ENCODE peak calls at places on chromosomes 1 and 21, in seven cellular contexts. One of them, this sample, is unnamed.

GRCh38 chr1:45620588-45621500 is 3.0 kb downstream of the CCDC17 start:
- DNase-seq in pancreas: no peak
- DNase-seq in RKO: no peak
- DNase-seq in DMS153: no peak
- DNase-seq in GM23248: no peak
- DNase-seq in epithelial cell of proximal tubule: no peak
- DNase-seq in iPS-NIHi11: peak; percentile 25
- DNase-seq in this sample: no peak

GRCh38 chr1:221435510-221435909 is 306.4 kb downstream of the DUSP10 start:
- DNase-seq in pancreas: no peak
- DNase-seq in RKO: peak; percentile 70
- DNase-seq in DMS153: peak; percentile 65
- DNase-seq in GM23248: peak; percentile 78
- DNase-seq in epithelial cell of proximal tubule: no peak
- DNase-seq in iPS-NIHi11: peak; percentile 53
- DNase-seq in this sample: peak; percentile 10

GRCh38 chr1:185646202-185646683 is 87.9 kb upstream of the HMCN1 start:
- DNase-seq in pancreas: no peak
- DNase-seq in RKO: peak; percentile 79
- DNase-seq in DMS153: peak; percentile 90
- DNase-seq in GM23248: peak; percentile 97
- DNase-seq in epithelial cell of proximal tubule: peak; percentile 100
- DNase-seq in iPS-NIHi11: peak; percentile 76
- DNase-seq in this sample: peak; percentile 86

GRCh38 chr1:151611288-151611790 is 511 bp upstream of the SNX27 start:
- DNase-seq in pancreas: no peak
- DNase-seq in RKO: peak; percentile 53
- DNase-seq in DMS153: no peak
- DNase-seq in GM23248: peak; percentile 86
- DNase-seq in epithelial cell of proximal tubule: peak; percentile 59
- DNase-seq in iPS-NIHi11: no peak
- DNase-seq in this sample: no peak

GRCh38 chr1:199226163-199226562 is 587.3 kb downstream of the PTPRC start:
- DNase-seq in pancreas: no peak
- DNase-seq in RKO: peak; percentile 85
- DNase-seq in DMS153: no peak
- DNase-seq in GM23248: peak; percentile 65
- DNase-seq in epithelial cell of proximal tubule: no peak
- DNase-seq in iPS-NIHi11: no peak
- DNase-seq in this sample: no peak

GRCh38 chr1:227541796-227542152 is 21.6 kb upstream of the ZNF678 start:
- DNase-seq in pancreas: no peak
- DNase-seq in RKO: no peak
- DNase-seq in DMS153: no peak
- DNase-seq in GM23248: no peak
- DNase-seq in epithelial cell of proximal tubule: no peak
- DNase-seq in iPS-NIHi11: peak; percentile 33
- DNase-seq in this sample: no peak

GRCh38 chr1:27176323-27176722 is 21.4 kb upstream of the SLC9A1 start:
- DNase-seq in pancreas: no peak
- DNase-seq in RKO: no peak
- DNase-seq in DMS153: no peak
- DNase-seq in GM23248: no peak
- DNase-seq in epithelial cell of proximal tubule: no peak
- DNase-seq in iPS-NIHi11: no peak
- DNase-seq in this sample: no peak

GRCh38 chr1:9865745-9866144 is 42.0 kb upstream of the CLSTN1 start:
- DNase-seq in pancreas: no peak
- DNase-seq in RKO: no peak
- DNase-seq in DMS153: no peak
- DNase-seq in GM23248: no peak
- DNase-seq in epithelial cell of proximal tubule: no peak
- DNase-seq in iPS-NIHi11: no peak
- DNase-seq in this sample: no peak

GRCh38 chr1:38127432-38127831 is 80.8 kb upstream of the POU3F1 start:
- DNase-seq in pancreas: no peak
- DNase-seq in RKO: no peak
- DNase-seq in DMS153: no peak
- DNase-seq in GM23248: peak; percentile 59
- DNase-seq in epithelial cell of proximal tubule: no peak
- DNase-seq in iPS-NIHi11: no peak
- DNase-seq in this sample: no peak

GRCh38 chr1:212727386-212728181 is 27.9 kb upstream of the BATF3 start:
- DNase-seq in pancreas: no peak
- DNase-seq in RKO: no peak
- DNase-seq in DMS153: no peak
- DNase-seq in GM23248: peak; percentile 88
- DNase-seq in epithelial cell of proximal tubule: peak; percentile 32
- DNase-seq in iPS-NIHi11: no peak
- DNase-seq in this sample: no peak

GRCh38 chr21:39137248-39138186 is 45.7 kb downstream of the PSMG1 start:
- DNase-seq in pancreas: no peak
- DNase-seq in RKO: peak; percentile 6
- DNase-seq in DMS153: peak; percentile 27
- DNase-seq in GM23248: peak; percentile 61
- DNase-seq in epithelial cell of proximal tubule: no peak
- DNase-seq in iPS-NIHi11: peak; percentile 64
- DNase-seq in this sample: no peak

GRCh38 chr1:209720826-209721225 is 16.2 kb downstream of the HSD11B1 start:
- DNase-seq in pancreas: no peak
- DNase-seq in RKO: no peak
- DNase-seq in DMS153: no peak
- DNase-seq in GM23248: no peak
- DNase-seq in epithelial cell of proximal tubule: no peak
- DNase-seq in iPS-NIHi11: no peak
- DNase-seq in this sample: no peak

GRCh38 chr1:185244015-185244747 is 72.9 kb downstream of the IVNS1ABP start:
- DNase-seq in pancreas: no peak
- DNase-seq in RKO: peak; percentile 84
- DNase-seq in DMS153: no peak
- DNase-seq in GM23248: peak; percentile 85
- DNase-seq in epithelial cell of proximal tubule: peak; percentile 19
- DNase-seq in iPS-NIHi11: no peak
- DNase-seq in this sample: no peak

GRCh38 chr1:79006564-79006963 is at the start of gene ADGRL4:
- DNase-seq in pancreas: peak; percentile 57
- DNase-seq in RKO: no peak
- DNase-seq in DMS153: no peak
- DNase-seq in GM23248: peak; percentile 73
- DNase-seq in epithelial cell of proximal tubule: no peak
- DNase-seq in iPS-NIHi11: peak; percentile 75
- DNase-seq in this sample: no peak

GRCh38 chr1:227372662-227373061 is 54.4 kb upstream of the CDC42BPA start:
- DNase-seq in pancreas: no peak
- DNase-seq in RKO: no peak
- DNase-seq in DMS153: peak; percentile 89
- DNase-seq in GM23248: peak; percentile 68
- DNase-seq in epithelial cell of proximal tubule: no peak
- DNase-seq in iPS-NIHi11: no peak
- DNase-seq in this sample: peak; percentile 80

GRCh38 chr1:5644281-5645134 is 347.7 kb downstream of the NPHP4 start:
- DNase-seq in pancreas: peak; percentile 30
- DNase-seq in RKO: no peak
- DNase-seq in DMS153: no peak
- DNase-seq in GM23248: no peak
- DNase-seq in epithelial cell of proximal tubule: no peak
- DNase-seq in iPS-NIHi11: no peak
- DNase-seq in this sample: no peak

GRCh38 chr1:232988572-232989040 is 38.2 kb downstream of the NTPCR start:
- DNase-seq in pancreas: no peak
- DNase-seq in RKO: no peak
- DNase-seq in DMS153: no peak
- DNase-seq in GM23248: peak; percentile 65
- DNase-seq in epithelial cell of proximal tubule: no peak
- DNase-seq in iPS-NIHi11: no peak
- DNase-seq in this sample: peak; percentile 15

GRCh38 chr1:151193856-151194255 is 3.9 kb upstream of the VPS72 start:
- DNase-seq in pancreas: no peak
- DNase-seq in RKO: peak; percentile 38
- DNase-seq in DMS153: no peak
- DNase-seq in GM23248: peak; percentile 32
- DNase-seq in epithelial cell of proximal tubule: no peak
- DNase-seq in iPS-NIHi11: no peak
- DNase-seq in this sample: no peak

GRCh38 chr21:45583831-45584509 is 41.7 kb upstream of the SLC19A1 start:
- DNase-seq in pancreas: peak; percentile 17
- DNase-seq in RKO: no peak
- DNase-seq in DMS153: no peak
- DNase-seq in GM23248: no peak
- DNase-seq in epithelial cell of proximal tubule: no peak
- DNase-seq in iPS-NIHi11: no peak
- DNase-seq in this sample: no peak

GRCh38 chr1:2290595-2291510 is 62.7 kb downstream of the SKI start:
- DNase-seq in pancreas: no peak
- DNase-seq in RKO: no peak
- DNase-seq in DMS153: no peak
- DNase-seq in GM23248: peak; percentile 99
- DNase-seq in epithelial cell of proximal tubule: no peak
- DNase-seq in iPS-NIHi11: no peak
- DNase-seq in this sample: no peak

GRCh38 chr1:171785766-171786165 is 4.3 kb downstream of the METTL13 start:
- DNase-seq in pancreas: no peak
- DNase-seq in RKO: no peak
- DNase-seq in DMS153: no peak
- DNase-seq in GM23248: no peak
- DNase-seq in epithelial cell of proximal tubule: no peak
- DNase-seq in iPS-NIHi11: no peak
- DNase-seq in this sample: no peak

GRCh38 chr1:29341936-29342335 is 105.6 kb downstream of the PTPRU start:
- DNase-seq in pancreas: no peak
- DNase-seq in RKO: peak; percentile 4
- DNase-seq in DMS153: no peak
- DNase-seq in GM23248: no peak
- DNase-seq in epithelial cell of proximal tubule: no peak
- DNase-seq in iPS-NIHi11: no peak
- DNase-seq in this sample: no peak

GRCh38 chr1:42178249-42178648 is 13.7 kb upstream of the GUCA2A start:
- DNase-seq in pancreas: no peak
- DNase-seq in RKO: no peak
- DNase-seq in DMS153: no peak
- DNase-seq in GM23248: no peak
- DNase-seq in epithelial cell of proximal tubule: no peak
- DNase-seq in iPS-NIHi11: no peak
- DNase-seq in this sample: no peak

GRCh38 chr1:243503155-243503554 is 247.3 kb downstream of the SDCCAG8 start:
- DNase-seq in pancreas: no peak
- DNase-seq in RKO: no peak
- DNase-seq in DMS153: no peak
- DNase-seq in GM23248: no peak
- DNase-seq in epithelial cell of proximal tubule: no peak
- DNase-seq in iPS-NIHi11: no peak
- DNase-seq in this sample: no peak

GRCh38 chr1:32257227-32257508 is 6.1 kb downstream of the LCK start:
- DNase-seq in pancreas: no peak
- DNase-seq in RKO: no peak
- DNase-seq in DMS153: no peak
- DNase-seq in GM23248: no peak
- DNase-seq in epithelial cell of proximal tubule: no peak
- DNase-seq in iPS-NIHi11: no peak
- DNase-seq in this sample: no peak

GRCh38 chr1:97061604-97062003 is 340.0 kb downstream of the PTBP2 start:
- DNase-seq in pancreas: no peak
- DNase-seq in RKO: no peak
- DNase-seq in DMS153: no peak
- DNase-seq in GM23248: no peak
- DNase-seq in epithelial cell of proximal tubule: no peak
- DNase-seq in iPS-NIHi11: no peak
- DNase-seq in this sample: no peak